ENCODE peak calls at places on chromosome 9, in four cellular contexts. M is HT-29; O is COR-L47; N is activated naive CD4-positive, alpha-beta T cell treated with anti-CD3 and anti-CD28 coated beads for 36 hours. I is an unnamed sample.

GRCh38 chr9:127032256-127032655 is 90.2 kb downstream of the ANGPTL2 start:
- DNase-seq in M (no peak), O (no peak), N (no peak), I (no peak)

GRCh38 chr9:105385372-105385985 is 62.4 kb upstream of the FSD1L start:
- DNase-seq in M (no peak), O (no peak), N (peak), I (no peak)

GRCh38 chr9:68552700-68553099 is 12.0 kb upstream of the TMEM252 start:
- DNase-seq in M (peak), O (no peak), N (no peak), I (no peak)

GRCh38 chr9:118961857-118962256 is 407.4 kb downstream of the BRINP1 start:
- DNase-seq in M (no peak), O (no peak), N (no peak), I (no peak)

GRCh38 chr9:16960084-16960483 is 89.6 kb upstream of the BNC2 start:
- DNase-seq in M (no peak), O (no peak), N (no peak), I (no peak)

GRCh38 chr9:136492978-136493522 is 10.2 kb upstream of the SEC16A start:
- DNase-seq in M (no peak), O (no peak), N (no peak), I (no peak)

GRCh38 chr9:87277346-87277745 is 220.3 kb upstream of the DAPK1 start:
- DNase-seq in M (no peak), O (no peak), N (no peak), I (no peak)

GRCh38 chr9:101995231-101995630 is 256.8 kb upstream of the GRIN3A start:
- DNase-seq in M (no peak), O (no peak), N (no peak), I (no peak)

GRCh38 chr9:128384801-128385492 is 13.8 kb downstream of the URM1 start:
- DNase-seq in M (no peak), O (no peak), N (no peak), I (no peak)

GRCh38 chr9:77495834-77496671 is 152.1 kb downstream of the GNA14 start:
- DNase-seq in M (no peak), O (no peak), N (no peak), I (no peak)

GRCh38 chr9:2274762-2275161 is 259.6 kb downstream of the SMARCA2 start:
- DNase-seq in M (no peak), O (no peak), N (no peak), I (no peak)

GRCh38 chr9:136545065-136545965 is 533 bp downstream of the NOTCH1 start:
- DNase-seq in M (peak), O (no peak), N (peak), I (no peak)

GRCh38 chr9:35826071-35826701 is 2.3 kb downstream of the FAM221B start:
- DNase-seq in M (peak), O (peak), N (peak), I (no peak)

I was measured in lower lobe of right lung.